ENCODE peak calls at places on chromosomes 13 and 19, in ten cellular contexts. Q, J, S, L, H, X, K, D, B and Y are unnamed samples.

GRCh38 chr19:9936151-9937000 is at the start of gene OLFM2:
- DNase-seq in Q (peak), J (peak), S (no peak), L (no peak), H (peak), X (no peak), K (no peak), D (no peak), B (no peak), Y (no peak)

GRCh38 chr19:3950871-3951861 is 18.3 kb downstream of the NMRK2 start:
- DNase-seq in Q (no peak), J (peak), S (no peak), L (no peak), H (peak), X (no peak), K (no peak), D (no peak), B (no peak), Y (no peak)

GRCh38 chr13:37617162-37617561 is 18.6 kb upstream of the POSTN start:
- DNase-seq in Q (no peak), J (no peak), S (peak), L (no peak), H (no peak), X (no peak), K (no peak), D (no peak), B (no peak), Y (peak)

GRCh38 chr13:33524086-33524485 is 238.5 kb upstream of the STARD13 start:
- DNase-seq in Q (no peak), J (no peak), S (peak), L (no peak), H (no peak), X (no peak), K (no peak), D (no peak), B (peak), Y (peak)

GRCh38 chr19:14555918-14556661 is 15.8 kb downstream of the NDUFB7 start:
- DNase-seq in Q (no peak), J (no peak), S (peak), L (no peak), H (no peak), X (no peak), K (no peak), D (no peak), B (no peak), Y (peak)

GRCh38 chr19:1177322-1178114 is 3.5 kb upstream of the SBNO2 start:
- DNase-seq in Q (peak), J (peak), S (peak), L (no peak), H (peak), X (no peak), K (no peak), D (no peak), B (peak), Y (peak)

GRCh38 chr19:2923510-2923909 is 21.3 kb downstream of the ZNF77 start:
- DNase-seq in Q (no peak), J (no peak), S (peak), L (no peak), H (peak), X (no peak), K (no peak), D (no peak), B (no peak), Y (peak)

GRCh38 chr13:102825921-102826706 is 19.7 kb upstream of the ERCC5 start:
- DNase-seq in Q (no peak), J (no peak), S (peak), L (no peak), H (no peak), X (no peak), K (no peak), D (no peak), B (peak), Y (peak)

GRCh38 chr13:19178901-19179593 is 2.6 kb downstream of the TUBA3C start:
- DNase-seq in Q (no peak), J (no peak), S (no peak), L (no peak), H (no peak), X (no peak), K (no peak), D (no peak), B (no peak), Y (no peak)

GRCh38 chr19:54364775-54365257 is at the start of gene LAIR1:
- DNase-seq in Q (no peak), J (peak), S (no peak), L (no peak), H (no peak), X (no peak), K (peak), D (peak), B (no peak), Y (no peak)

GRCh38 chr13:97408938-97409337 is 25.0 kb upstream of the RAP2A start:
- DNase-seq in Q (no peak), J (no peak), S (no peak), L (no peak), H (no peak), X (no peak), K (no peak), D (no peak), B (no peak), Y (no peak)